ENCODE peak calls at places on chromosomes 11 and 22, in six cellular contexts. M is ascending aorta, I is pancreas, W is left lung, V is IMR-90, A is PC-3. R is an unnamed sample.

GRCh38 chr22:37824674-37825641 is 1.8 kb downstream of the GALR3 start:
- DNase-seq in M (no peak), I (no peak), W (no peak), V (no peak), A (no peak), R (no peak)

GRCh38 chr11:17476317-17477083 is at the start of gene ABCC8:
- DNase-seq in M (no peak), I (no peak), W (no peak), V (no peak), A (no peak), R (no peak)

GRCh38 chr11:77040401-77040777 is 6.2 kb downstream of the B3GNT6 start:
- DNase-seq in M (no peak), I (peak; percentile 68), W (no peak), V (no peak), A (no peak), R (no peak)

GRCh38 chr11:6127881-6128280 is 20.4 kb downstream of the OR56B4 start:
- DNase-seq in M (no peak), I (no peak), W (no peak), V (no peak), A (peak; percentile 3), R (no peak)

GRCh38 chr11:119094816-119095065 is 6.9 kb downstream of the DPAGT1 start:
- DNase-seq in M (peak; percentile 93), I (peak; percentile 95), W (peak; percentile 86), V (peak; percentile 86), A (peak; percentile 72), R (no peak)

GRCh38 chr22:45164217-45165123 is 745 bp downstream of the NUP50 start:
- DNase-seq in M (no peak), I (peak; percentile 83), W (no peak), V (no peak), A (no peak), R (peak; percentile 31)

GRCh38 chr11:34356918-34357645 is 728 bp downstream of the ABTB2 start:
- DNase-seq in M (peak; percentile 80), I (peak; percentile 90), W (peak; percentile 59), V (peak; percentile 51), A (peak; percentile 52), R (peak; percentile 63)

GRCh38 chr11:113255096-113255495 is 59.3 kb upstream of the TTC12 start:
- DNase-seq in M (no peak), I (no peak), W (no peak), V (no peak), A (no peak), R (no peak)

GRCh38 chr11:45889555-45889954 is 4.1 kb downstream of the MAPK8IP1 start:
- DNase-seq in M (no peak), I (peak; percentile 26), W (no peak), V (no peak), A (no peak), R (no peak)

GRCh38 chr22:24506802-24507438 is 11.8 kb downstream of the UPB1 start:
- DNase-seq in M (no peak), I (no peak), W (no peak), V (peak; percentile 45), A (peak; percentile 54), R (peak; percentile 26)

GRCh38 chr11:67519726-67520125 is 3.5 kb downstream of the CABP2 start:
- DNase-seq in M (no peak), I (no peak), W (no peak), V (no peak), A (no peak), R (no peak)

DNA sequence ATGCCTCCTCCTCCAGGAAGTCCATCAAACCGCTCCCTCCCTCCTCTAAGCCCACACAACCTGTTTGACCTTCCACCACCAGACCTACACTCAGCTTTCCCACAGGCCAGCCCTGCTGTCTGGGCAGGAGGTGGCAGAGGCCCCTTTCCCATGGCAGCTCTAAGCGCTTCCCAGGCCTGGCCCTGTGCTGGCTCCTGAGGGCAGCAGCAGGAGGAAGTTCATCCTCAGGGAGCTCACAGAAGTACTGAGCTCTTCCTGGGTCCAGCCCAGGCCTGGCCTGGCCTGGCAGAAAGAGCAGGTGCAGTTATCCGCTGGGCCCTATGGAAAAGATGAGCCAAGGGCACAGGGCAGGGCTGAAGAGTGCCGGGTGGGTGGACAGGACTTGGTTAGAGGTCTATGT is 31.4 kb downstream of the ARAP1 start:
- DNase-seq in M (no peak), I (peak; percentile 60), W (no peak), V (no peak), A (no peak), R (no peak)
- H3K4me1 ChIP-seq in M (peaks cover 13% of the 10 kb centered on the region), I (peaks cover 27% of the 10 kb centered on the region), W (peaks cover 95% of the 10 kb centered on the region), V (peaks cover 27% of the 10 kb centered on the region), A (peaks cover 22% of the 10 kb centered on the region), R (peaks cover 7% of the 10 kb centered on the region)

DNA sequence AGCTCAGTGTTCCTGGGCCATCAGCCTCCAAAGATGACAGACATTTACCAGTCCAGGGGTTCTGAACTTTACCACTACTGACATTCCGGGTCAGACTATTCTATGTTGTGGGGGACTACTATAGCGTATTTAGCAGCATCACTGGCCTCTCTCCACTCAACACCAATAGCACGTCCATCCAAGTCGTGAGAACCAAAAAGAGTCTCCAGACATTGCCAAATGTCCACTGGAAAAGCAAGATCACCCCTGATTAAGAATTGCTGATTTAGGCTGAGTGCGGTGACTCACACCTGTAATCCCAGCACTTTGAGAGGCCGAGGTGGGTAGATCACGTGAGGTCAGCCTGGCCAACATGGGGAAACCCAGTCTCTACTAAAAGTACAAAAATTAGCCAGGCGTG is 5.3 kb downstream of the PES1 start:
- DNase-seq in M (no peak), I (no peak), W (no peak), V (no peak), A (no peak), R (no peak)
- H3K36me3 ChIP-seq in M (peaks cover 77% of the 10 kb centered on the region), I (peaks cover 14% of the 10 kb centered on the region), W (no peaks in the 10 kb centered on the region), V (peaks cover 74% of the 10 kb centered on the region), A (peaks cover 28% of the 10 kb centered on the region), R (peaks cover 21% of the 10 kb centered on the region)

GRCh38 chr22:49284389-49284788 is 543.3 kb downstream of the BRD1 start:
- DNase-seq in M (no peak), I (no peak), W (no peak), V (no peak), A (no peak), R (no peak)
- H3K9me3 ChIP-seq in M (no peaks in the 10 kb centered on the region), I (no peaks in the 10 kb centered on the region), W (peaks cover 2% of the 10 kb centered on the region), V (peaks cover 48% of the 10 kb centered on the region), A (no peaks in the 10 kb centered on the region), R (no peaks in the 10 kb centered on the region)

GRCh38 chr11:27965559-27965958 is 142.4 kb downstream of the KIF18A start:
- DNase-seq in M (no peak), I (no peak), W (no peak), V (no peak), A (no peak), R (no peak)
- H3K4me1 ChIP-seq in M (no peaks in the 10 kb centered on the region), I (no peaks in the 10 kb centered on the region), W (no peaks in the 10 kb centered on the region), V (no peaks in the 10 kb centered on the region), A (peaks cover 7% of the 10 kb centered on the region), R (no peaks in the 10 kb centered on the region)

R was measured in SJCRH30.